ENCODE peak calls at places on chromosomes 2 and 18, in four cellular contexts. U is neuronal stem cell, D is neural progenitor cell, V is PC-9. C is an unnamed sample. For H3K4me1, the result is how much of the 10 kb centered on the place peaks cover.

GRCh38 chr18:58578321-58578720 is 50.6 kb downstream of the ALPK2 start:
- DNase-seq in D (no peak), U (no peak), V (no peak), C (no peak)

GRCh38 chr2:129860088-129860487 is 119.4 kb upstream of the RAB6C start:
- DNase-seq in D (no peak), U (no peak), V (no peak), C (no peak)

GRCh38 chr2:32095671-32096070 is 32.3 kb downstream of the SPAST start:
- DNase-seq in U (no peak), D (no peak), V (no peak), C (no peak)

GRCh38 chr2:98533547-98533946 is 74.8 kb downstream of the COA5 start:
- DNase-seq in D (no peak), V (no peak), U (no peak), C (no peak)

GRCh38 chr2:109173311-109174171 is 44.5 kb downstream of the SH3RF3 start:
- DNase-seq in U (peak), D (peak), V (no peak), C (no peak)

GRCh38 chr2:20309001-20309400 is 41.6 kb downstream of the PUM2 start:
- DNase-seq in U (no peak), D (no peak), V (no peak), C (no peak)

GRCh38 chr2:172097557-172098131 is 5.1 kb downstream of the DLX2 start:
- DNase-seq in U (peak), V (no peak), D (peak), C (no peak)

GRCh38 chr2:64173156-64174135 is 29.2 kb upstream of the PELI1 start:
- DNase-seq in U (no peak), V (no peak), D (no peak), C (no peak)

GRCh38 chr2:241953324-241953851 is 83.9 kb downstream of the RTP5 start:
- DNase-seq in U (no peak), D (no peak), V (no peak), C (no peak)

GRCh38 chr2:13046557-13047165 is 329.9 kb downstream of the TRIB2 start:
- DNase-seq in U (no peak), V (no peak), D (no peak), C (no peak)

DNA sequence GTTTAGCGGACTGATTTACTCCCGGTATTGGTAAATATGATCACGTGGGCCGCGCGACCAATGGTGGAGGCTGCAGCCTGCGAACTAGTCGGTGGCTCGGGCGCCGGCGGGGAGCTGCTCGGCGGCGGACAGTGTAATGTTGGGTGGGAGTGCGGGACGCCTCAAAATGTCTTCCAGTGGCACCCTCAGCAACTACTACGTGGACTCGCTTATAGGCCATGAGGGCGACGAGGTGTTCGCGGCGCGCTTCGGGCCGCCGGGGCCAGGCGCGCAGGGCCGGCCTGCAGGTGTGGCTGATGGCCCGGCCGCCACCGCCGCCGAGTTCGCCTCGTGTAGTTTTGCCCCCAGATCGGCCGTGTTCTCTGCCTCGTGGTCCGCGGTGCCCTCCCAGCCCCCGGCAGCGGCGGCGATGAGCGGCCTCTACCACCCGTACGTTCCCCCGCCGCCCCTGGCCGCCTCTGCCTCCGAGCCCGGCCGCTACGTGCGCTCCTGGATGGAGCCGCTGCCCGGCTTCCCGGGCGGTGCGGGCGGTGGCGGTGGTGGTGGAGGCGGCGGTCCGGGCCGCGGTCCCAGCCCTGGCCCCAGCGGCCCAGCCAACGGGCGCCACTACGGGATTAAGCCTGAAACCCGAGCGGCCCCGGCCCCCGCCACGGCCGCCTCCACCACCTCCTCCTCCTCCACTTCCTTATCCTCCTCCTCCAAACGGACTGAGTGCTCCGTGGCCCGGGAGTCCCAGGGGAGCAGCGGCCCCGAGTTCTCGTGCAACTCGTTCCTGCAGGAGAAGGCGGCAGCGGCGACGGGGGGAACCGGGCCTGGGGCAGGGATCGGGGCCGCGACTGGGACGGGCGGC is at the start of gene HOXD9:
- DNase-seq in U (no peak), D (peak), V (no peak), C (no peak)
- H3K4me3 ChIP-seq in U (peak), D (peak), V (no peak), C (peak)

DNA sequence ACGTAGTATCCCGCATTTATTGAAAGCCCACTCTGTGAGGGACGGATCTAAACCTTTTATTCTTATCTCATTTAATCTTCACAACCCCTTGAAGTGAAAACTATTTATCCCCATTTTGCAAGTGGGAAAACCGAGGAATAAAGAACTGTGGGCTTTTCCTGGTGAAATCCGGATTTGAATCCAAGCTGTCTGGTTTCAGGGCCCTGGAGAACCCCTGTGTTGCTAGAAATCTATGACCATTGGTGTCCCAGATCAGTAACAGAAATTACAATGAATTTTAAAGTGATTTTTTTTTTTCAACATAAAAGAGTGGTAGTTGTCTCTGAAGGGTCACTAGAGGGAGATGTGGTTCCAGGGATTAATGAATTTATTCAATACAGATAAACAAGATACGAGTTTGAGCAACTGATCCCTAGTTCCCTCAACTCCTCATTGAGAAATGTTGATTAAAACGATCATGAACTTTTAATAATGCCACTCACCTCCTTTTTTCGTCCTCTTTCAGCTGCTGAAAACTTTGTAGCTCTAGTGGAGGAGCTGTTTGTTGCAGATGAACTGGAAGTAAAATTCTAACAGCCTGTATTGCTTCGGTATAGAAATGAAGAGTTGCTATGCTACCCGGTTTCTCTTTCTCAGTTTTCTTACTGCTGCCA is 940 bp downstream of the XRCC5 start:
- DNase-seq in V (peak), D (peak), U (no peak), C (no peak)
- H3K4me1 ChIP-seq in V (under half), D (under half), U (under half), C (half or more)

DNA sequence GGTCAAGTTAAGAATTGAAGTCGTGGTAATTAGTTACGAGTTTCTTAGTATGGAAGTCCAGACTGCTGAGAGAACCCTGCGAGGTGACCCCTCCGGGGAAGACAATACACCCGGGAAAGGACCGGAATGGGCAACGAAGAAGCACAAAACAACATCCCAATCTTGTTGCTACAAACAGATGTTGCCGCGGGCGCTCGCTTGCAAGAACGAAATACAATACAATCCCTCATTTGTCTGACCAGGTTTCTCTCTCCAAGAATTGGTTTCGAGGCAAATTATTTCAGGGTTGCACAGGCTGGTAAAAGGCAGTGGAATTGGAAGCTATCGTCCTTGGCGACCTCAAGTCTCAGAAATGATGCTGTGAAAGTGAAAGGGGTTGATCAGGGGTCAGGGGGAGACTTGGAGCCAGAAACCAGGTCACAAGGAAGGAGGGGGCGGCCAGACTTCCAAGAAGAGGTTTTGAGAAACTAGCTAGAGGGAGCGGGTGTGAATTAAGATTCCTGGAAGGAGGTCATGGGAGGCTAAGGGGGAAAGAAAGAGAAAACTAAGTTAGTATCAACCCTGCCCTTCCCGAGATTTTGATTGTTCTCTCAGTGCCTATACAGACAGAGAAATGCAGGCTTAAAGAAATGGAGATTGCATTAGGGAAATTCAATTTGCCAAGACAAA is 401.9 kb downstream of the HRH4 start:
- DNase-seq in U (peak), D (peak), V (no peak), C (no peak)
- H3K4me3 ChIP-seq in U (peak), D (peak), V (no peak), C (no peak)

GRCh38 chr2:96888082-96889011 is 18.5 kb upstream of the SEMA4C start:
- DNase-seq in V (peak), U (no peak), D (no peak), C (no peak)
- H3K4me1 ChIP-seq in V (half or more), U (under half), D (under half), C (under half)

DNA sequence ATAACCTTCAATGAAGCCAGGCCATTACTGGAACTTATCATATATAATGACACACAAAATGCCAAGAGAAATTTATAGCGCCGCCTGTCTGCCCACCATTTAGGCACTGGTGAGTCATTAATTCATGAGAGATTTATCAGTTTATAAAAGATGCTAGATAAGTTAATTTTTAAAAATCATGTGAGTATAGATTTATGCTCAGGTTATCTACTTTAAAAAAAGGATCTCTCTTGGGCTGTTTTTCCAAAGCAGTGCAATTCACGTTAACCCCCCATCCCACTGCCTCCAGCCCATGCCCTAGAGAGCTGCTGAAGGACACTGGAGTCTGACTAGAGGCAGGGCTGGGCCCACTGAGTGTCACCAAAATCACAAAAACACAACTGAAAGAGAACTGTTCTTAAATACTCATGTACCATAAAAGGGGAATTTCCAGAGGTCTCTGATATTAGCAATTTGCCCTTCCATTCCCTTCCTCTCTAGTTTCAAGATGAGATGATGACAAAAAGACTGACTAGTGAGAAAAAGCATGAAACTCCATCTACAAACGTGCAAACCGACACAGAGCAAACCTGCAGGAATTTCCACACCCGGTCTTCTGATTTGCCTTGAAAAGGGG is 160.8 kb downstream of the BCL2 start:
- DNase-seq in D (no peak), V (no peak), U (no peak), C (no peak)
- H3K4me3 ChIP-seq in D (no peak), V (no peak), U (no peak), C (no peak)

DNA sequence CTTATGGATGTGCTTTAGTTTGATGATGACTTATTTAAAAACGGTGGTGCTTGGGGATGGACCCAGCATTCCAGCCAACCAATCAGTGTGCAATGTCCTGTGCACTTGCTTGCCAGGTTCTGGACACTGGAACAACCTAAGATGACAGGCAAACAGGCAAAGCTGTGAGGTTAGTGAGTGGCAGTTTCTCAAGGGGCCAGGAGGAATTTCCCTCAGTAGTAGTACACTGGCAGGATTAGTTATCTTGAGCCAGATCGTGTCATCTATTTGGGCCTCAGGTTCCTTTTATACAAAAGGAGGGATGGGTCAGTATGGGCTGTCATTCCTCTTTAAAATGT is 26.6 kb downstream of the MAP4K4 start:
- DNase-seq in D (no peak), U (no peak), V (no peak), C (no peak)
- H3K4me1 ChIP-seq in D (under half), U (under half), V (under half), C (half or more)

GRCh38 chr2:240834377-240834975 is 14.5 kb upstream of the KIF1A start:
- DNase-seq in V (no peak), D (no peak), U (no peak), C (no peak)

GRCh38 chr2:240832205-240832727 is 12.2 kb upstream of the KIF1A start:
- DNase-seq in V (peak), U (peak), D (peak), C (peak)

GRCh38 chr2:240832816-240833497 is 12.9 kb upstream of the KIF1A start:
- DNase-seq in U (no peak), V (no peak), D (no peak), C (no peak)

GRCh38 chr2:240833724-240834285 is 13.8 kb upstream of the KIF1A start:
- DNase-seq in D (no peak), U (no peak), V (no peak), C (no peak)

GRCh38 chr2:240831594-240832204 is 11.7 kb upstream of the KIF1A start:
- DNase-seq in U (no peak), D (peak), V (no peak), C (no peak)
- H3K4me3 ChIP-seq in U (peak), D (peak), V (no peak), C (peak)

GRCh38 chr18:3262234-3263171 is 570 bp downstream of the MYL12B start:
- DNase-seq in U (no peak), D (no peak), V (no peak), C (peak)
- H3K4me1 ChIP-seq in U (under half), D (under half), V (under half), C (half or more)

GRCh38 chr2:235430366-235431083 is 63.3 kb upstream of the AGAP1 start:
- DNase-seq in U (no peak), D (no peak), V (no peak), C (no peak)
- H3K4me3 ChIP-seq in U (no peak), D (no peak), V (no peak), C (no peak)

DNA sequence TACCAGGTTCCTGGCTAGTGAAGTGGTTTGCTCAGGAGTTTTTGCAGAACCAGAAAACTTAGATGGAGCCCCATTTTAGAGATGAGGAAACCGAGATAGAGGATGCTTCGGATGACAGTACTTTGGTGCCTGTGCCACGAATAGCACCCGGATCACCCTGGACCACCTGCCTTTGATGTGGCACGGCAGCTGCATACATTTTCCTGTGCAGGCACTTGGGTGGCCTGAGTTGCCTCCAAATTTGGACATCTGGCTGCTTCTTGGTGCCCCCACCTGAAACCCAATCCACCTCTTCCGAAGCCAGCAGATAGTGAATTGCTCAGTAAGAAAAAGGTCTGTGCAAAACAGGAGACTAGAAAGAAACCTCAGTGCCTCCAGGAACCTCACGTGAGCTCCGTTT is 140.6 kb upstream of the ID2 start:
- DNase-seq in D (no peak), V (no peak), U (no peak), C (no peak)
- H3K4me1 ChIP-seq in D (under half), V (under half), U (under half), C (under half)